ENCODE peak calls at places on chromosomes 5 and 9, in ten cellular contexts. U, T, Y, Q, R, O, D, K, J and B are unnamed samples.

GRCh38 chr9:136685792-136686533 is 1.3 kb downstream of the AGPAT2 start:
- DNase-seq in U (no peak), T (no peak), Y (no peak), Q (no peak), R (peak; percentile 72), O (no peak), D (no peak), K (no peak), J (no peak), B (no peak)

GRCh38 chr9:111798786-111799185 is 4.0 kb upstream of the SHOC1 start:
- DNase-seq in U (no peak), T (no peak), Y (peak; percentile 64), Q (no peak), R (peak; percentile 33), O (no peak), D (no peak), K (no peak), J (no peak), B (no peak)

GRCh38 chr9:129888085-129888808 is 53.0 kb downstream of the USP20 start:
- DNase-seq in U (no peak), T (no peak), Y (no peak), Q (no peak), R (no peak), O (peak; percentile 83), D (no peak), K (peak; percentile 82), J (no peak), B (peak; percentile 8)

GRCh38 chr9:68705636-68706578 is 867 bp downstream of the PIP5K1B start:
- DNase-seq in U (no peak), T (peak; percentile 75), Y (peak; percentile 7), Q (no peak), R (no peak), O (no peak), D (no peak), K (no peak), J (no peak), B (no peak)

GRCh38 chr9:113538646-113539430 is 75.3 kb downstream of the RGS3 start:
- DNase-seq in U (no peak), T (no peak), Y (no peak), Q (no peak), R (no peak), O (no peak), D (no peak), K (no peak), J (no peak), B (no peak)

GRCh38 chr5:169547508-169547907 is 36.1 kb upstream of the SPDL1 start:
- DNase-seq in U (no peak), T (no peak), Y (no peak), Q (no peak), R (peak; percentile 48), O (no peak), D (no peak), K (no peak), J (no peak), B (no peak)

GRCh38 chr9:93684161-93684765 is 107.9 kb downstream of the PHF2 start:
- DNase-seq in U (no peak), T (no peak), Y (no peak), Q (no peak), R (no peak), O (no peak), D (no peak), K (no peak), J (no peak), B (no peak)

GRCh38 chr5:31771045-31771444 is 132.1 kb downstream of the PDZD2 start:
- DNase-seq in U (no peak), T (no peak), Y (no peak), Q (no peak), R (no peak), O (no peak), D (no peak), K (no peak), J (no peak), B (no peak)

GRCh38 chr9:86098793-86099694 is at the start of gene GOLM1:
- DNase-seq in U (no peak), T (peak; percentile 74), Y (peak; percentile 63), Q (no peak), R (peak; percentile 94), O (no peak), D (no peak), K (no peak), J (peak; percentile 49), B (no peak)

GRCh38 chr9:105676351-105676923 is 14.2 kb downstream of the TAL2 start:
- DNase-seq in U (no peak), T (no peak), Y (no peak), Q (no peak), R (no peak), O (no peak), D (no peak), K (no peak), J (no peak), B (no peak)

GRCh38 chr9:14515564-14516198 is 177.6 kb downstream of the ZDHHC21 start:
- DNase-seq in U (no peak), T (peak; percentile 96), Y (no peak), Q (peak; percentile 97), R (no peak), O (no peak), D (no peak), K (no peak), J (peak; percentile 98), B (no peak)

GRCh38 chr9:93136011-93136440 is 2.0 kb upstream of the NINJ1 start:
- DNase-seq in U (no peak), T (no peak), Y (peak; percentile 50), Q (no peak), R (peak; percentile 59), O (no peak), D (no peak), K (no peak), J (peak; percentile 47), B (no peak)

GRCh38 chr9:134474058-134474370 is 147.8 kb downstream of the RXRA start:
- DNase-seq in U (no peak), T (no peak), Y (peak; percentile 50), Q (no peak), R (peak; percentile 47), O (no peak), D (no peak), K (no peak), J (no peak), B (no peak)

GRCh38 chr9:78573205-78573604 is 276.3 kb downstream of the PSAT1 start:
- DNase-seq in U (no peak), T (no peak), Y (no peak), Q (no peak), R (no peak), O (no peak), D (no peak), K (no peak), J (no peak), B (no peak)

GRCh38 chr5:2985718-2986117 is 234.2 kb upstream of the IRX2 start:
- DNase-seq in U (no peak), T (no peak), Y (no peak), Q (no peak), R (no peak), O (no peak), D (no peak), K (no peak), J (no peak), B (no peak)

GRCh38 chr9:134350416-134350994 is 24.2 kb downstream of the RXRA start:
- DNase-seq in U (no peak), T (no peak), Y (no peak), Q (no peak), R (no peak), O (no peak), D (no peak), K (no peak), J (no peak), B (no peak)

GRCh38 chr5:172630961-172631360 is 10.1 kb upstream of the NEURL1B start:
- DNase-seq in U (no peak), T (peak; percentile 52), Y (no peak), Q (no peak), R (no peak), O (no peak), D (no peak), K (no peak), J (no peak), B (no peak)

GRCh38 chr5:135916638-135917263 is 21.1 kb upstream of the IL9 start:
- DNase-seq in U (no peak), T (no peak), Y (no peak), Q (no peak), R (no peak), O (no peak), D (no peak), K (no peak), J (no peak), B (no peak)

GRCh38 chr5:73306741-73307275 is 133.8 kb downstream of the TMEM174 start:
- DNase-seq in U (no peak), T (no peak), Y (no peak), Q (no peak), R (no peak), O (no peak), D (no peak), K (no peak), J (no peak), B (no peak)

GRCh38 chr5:148909766-148910165 is 83.4 kb downstream of the ADRB2 start:
- DNase-seq in U (no peak), T (no peak), Y (no peak), Q (no peak), R (no peak), O (no peak), D (no peak), K (no peak), J (no peak), B (no peak)

GRCh38 chr5:135437796-135438560 is 9.2 kb downstream of the DCANP1 start:
- DNase-seq in U (peak; percentile 34), T (no peak), Y (peak; percentile 84), Q (no peak), R (peak; percentile 86), O (no peak), D (peak; percentile 44), K (no peak), J (peak; percentile 62), B (peak; percentile 40)

GRCh38 chr9:113622600-113623400 is 159.3 kb downstream of the RGS3 start:
- DNase-seq in U (peak; percentile 88), T (peak; percentile 85), Y (peak; percentile 79), Q (no peak), R (peak; percentile 67), O (no peak), D (peak; percentile 81), K (no peak), J (no peak), B (no peak)

GRCh38 chr9:96867282-96867814 is 13.0 kb upstream of the ZNF782 start:
- DNase-seq in U (no peak), T (no peak), Y (no peak), Q (no peak), R (no peak), O (no peak), D (no peak), K (no peak), J (no peak), B (no peak)

GRCh38 chr5:128869970-128870747 is 95.1 kb upstream of the SLC27A6 start:
- DNase-seq in U (no peak), T (no peak), Y (no peak), Q (no peak), R (no peak), O (no peak), D (no peak), K (no peak), J (no peak), B (no peak)

GRCh38 chr9:108360304-108360703 is 495.5 kb downstream of the ACTL7B start:
- DNase-seq in U (no peak), T (no peak), Y (no peak), Q (no peak), R (no peak), O (no peak), D (no peak), K (no peak), J (no peak), B (no peak)